ENCODE peak calls at places on chromosome 18, in four cellular contexts. One of them, this sample, is unnamed.

GRCh38 chr18:12031836-12032235 is 50.5 kb downstream of the IMPA2 start:
- DNase-seq in AG04450: peak; percentile 37
- DNase-seq in RWPE1: no peak
- DNase-seq in aorta: no peak
- DNase-seq in this sample: no peak

GRCh38 chr18:76765649-76766048 is 56.7 kb upstream of the ZNF236 start:
- DNase-seq in AG04450: no peak
- DNase-seq in RWPE1: peak; percentile 39
- DNase-seq in aorta: no peak
- DNase-seq in this sample: no peak

GRCh38 chr18:1487457-1487856 is 582.8 kb downstream of the ADCYAP1 start:
- DNase-seq in AG04450: no peak
- DNase-seq in RWPE1: no peak
- DNase-seq in aorta: no peak
- DNase-seq in this sample: no peak

GRCh38 chr18:30889582-30890301 is 152.8 kb downstream of the DSC3 start:
- DNase-seq in AG04450: no peak
- DNase-seq in RWPE1: no peak
- DNase-seq in aorta: no peak
- DNase-seq in this sample: peak; percentile 0

GRCh38 chr18:48486762-48487161 is 52.1 kb upstream of the CTIF start:
- DNase-seq in AG04450: peak; percentile 33
- DNase-seq in RWPE1: no peak
- DNase-seq in aorta: no peak
- DNase-seq in this sample: no peak

GRCh38 chr18:9969247-9969646 is 55.4 kb downstream of the VAPA start:
- DNase-seq in AG04450: no peak
- DNase-seq in RWPE1: no peak
- DNase-seq in aorta: no peak
- DNase-seq in this sample: no peak

GRCh38 chr18:22469061-22469689 is 51.5 kb upstream of the CTAGE1 start:
- DNase-seq in AG04450: no peak
- DNase-seq in RWPE1: no peak
- DNase-seq in aorta: no peak
- DNase-seq in this sample: no peak

GRCh38 chr18:30800800-30801199 is 241.7 kb downstream of the DSC3 start:
- DNase-seq in AG04450: no peak
- DNase-seq in RWPE1: no peak
- DNase-seq in aorta: no peak
- DNase-seq in this sample: no peak

GRCh38 chr18:48170651-48171050 is 238.5 kb downstream of the ZBTB7C start:
- DNase-seq in AG04450: no peak
- DNase-seq in RWPE1: no peak
- DNase-seq in aorta: no peak
- DNase-seq in this sample: no peak

GRCh38 chr18:27748336-27748735 is 428.6 kb downstream of the CDH2 start:
- DNase-seq in AG04450: no peak
- DNase-seq in RWPE1: no peak
- DNase-seq in aorta: no peak
- DNase-seq in this sample: no peak

GRCh38 chr18:23837591-23837990 is 148.3 kb downstream of the LAMA3 start:
- DNase-seq in AG04450: no peak
- DNase-seq in RWPE1: peak; percentile 59
- DNase-seq in aorta: peak; percentile 52
- DNase-seq in this sample: no peak

GRCh38 chr18:63236990-63237389 is 82.6 kb downstream of the BCL2 start:
- DNase-seq in AG04450: no peak
- DNase-seq in RWPE1: no peak
- DNase-seq in aorta: peak; percentile 77
- DNase-seq in this sample: no peak

GRCh38 chr18:75297731-75298130 is 87.1 kb downstream of the TSHZ1 start:
- DNase-seq in AG04450: no peak
- DNase-seq in RWPE1: no peak
- DNase-seq in aorta: no peak
- DNase-seq in this sample: peak; percentile 37

GRCh38 chr18:24725644-24726043 is 265.2 kb downstream of the HRH4 start:
- DNase-seq in AG04450: no peak
- DNase-seq in RWPE1: no peak
- DNase-seq in aorta: no peak
- DNase-seq in this sample: no peak

GRCh38 chr18:43238429-43238828 is 38.9 kb downstream of the SYT4 start:
- DNase-seq in AG04450: no peak
- DNase-seq in RWPE1: no peak
- DNase-seq in aorta: no peak
- DNase-seq in this sample: no peak

GRCh38 chr18:34787931-34788532 is 77.9 kb downstream of the DTNA start:
- DNase-seq in AG04450: no peak
- DNase-seq in RWPE1: peak; percentile 14
- DNase-seq in aorta: no peak
- DNase-seq in this sample: no peak

GRCh38 chr18:79898952-79899608 is 52.4 kb downstream of the SLC66A2 start:
- DNase-seq in AG04450: no peak
- DNase-seq in RWPE1: no peak
- DNase-seq in aorta: no peak
- DNase-seq in this sample: no peak

GRCh38 chr18:2641638-2642037 is 13.9 kb upstream of the SMCHD1 start:
- DNase-seq in AG04450: no peak
- DNase-seq in RWPE1: peak; percentile 16
- DNase-seq in aorta: no peak
- DNase-seq in this sample: no peak

GRCh38 chr18:70334264-70334663 is 45.4 kb downstream of the SOCS6 start:
- DNase-seq in AG04450: no peak
- DNase-seq in RWPE1: no peak
- DNase-seq in aorta: no peak
- DNase-seq in this sample: no peak

GRCh38 chr18:5543036-5543671 is 643 bp downstream of the EPB41L3 start:
- DNase-seq in AG04450: no peak
- DNase-seq in RWPE1: no peak
- DNase-seq in aorta: peak; percentile 50
- DNase-seq in this sample: no peak

GRCh38 chr18:27033722-27034121 is 151.4 kb downstream of the CHST9 start:
- DNase-seq in AG04450: no peak
- DNase-seq in RWPE1: no peak
- DNase-seq in aorta: no peak
- DNase-seq in this sample: no peak

GRCh38 chr18:35818353-35818667 is 154.2 kb upstream of the RMP24 start:
- DNase-seq in AG04450: no peak
- DNase-seq in RWPE1: no peak
- DNase-seq in aorta: no peak
- DNase-seq in this sample: no peak

GRCh38 chr18:7901657-7902056 is 334.5 kb downstream of the PTPRM start:
- DNase-seq in AG04450: no peak
- DNase-seq in RWPE1: no peak
- DNase-seq in aorta: no peak
- DNase-seq in this sample: no peak
- H3K27ac ChIP-seq in AG04450: no peak overlapping the region
- H3K27ac ChIP-seq in RWPE1: no peak overlapping the region
- H3K27ac ChIP-seq in aorta: no peak overlapping the region
- H3K27ac ChIP-seq in this sample: no peak overlapping the region

GRCh38 chr18:58129019-58129374 is 85.0 kb downstream of the NEDD4L start:
- DNase-seq in AG04450: no peak
- DNase-seq in RWPE1: no peak
- DNase-seq in aorta: no peak
- DNase-seq in this sample: no peak
- H3K27ac ChIP-seq in AG04450: no peak overlapping the region
- H3K27ac ChIP-seq in RWPE1: no peak overlapping the region
- H3K27ac ChIP-seq in aorta: no peak overlapping the region
- H3K27ac ChIP-seq in this sample: no peak overlapping the region

GRCh38 chr18:49612515-49613033 is 50.7 kb downstream of the LIPG start:
- DNase-seq in AG04450: no peak
- DNase-seq in RWPE1: no peak
- DNase-seq in aorta: no peak
- DNase-seq in this sample: no peak
- H3K27ac ChIP-seq in AG04450: no peak overlapping the region
- H3K27ac ChIP-seq in RWPE1: no peak overlapping the region
- H3K27ac ChIP-seq in aorta: no peak overlapping the region
- H3K27ac ChIP-seq in this sample: no peak overlapping the region

DNA sequence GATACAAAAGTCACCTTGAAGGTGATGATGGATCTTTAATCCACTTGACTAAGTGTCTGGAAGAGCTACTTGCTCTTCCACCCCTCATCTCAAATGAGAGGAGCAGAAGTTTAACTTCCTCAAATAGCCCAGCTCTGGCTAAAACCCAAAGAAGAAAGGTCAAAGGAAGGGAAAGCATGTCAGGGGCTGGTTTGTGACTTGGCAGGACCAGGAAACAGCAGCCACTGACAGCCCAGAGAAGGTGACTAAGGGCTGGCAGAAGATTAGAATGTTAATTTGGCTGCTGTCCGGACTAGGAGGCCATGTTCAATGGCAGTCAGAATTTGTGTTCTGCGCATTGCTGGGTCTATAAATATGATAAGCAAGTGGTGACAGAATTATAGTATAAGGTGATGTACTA is 386.2 kb downstream of the SETBP1 start:
- DNase-seq in AG04450: no peak
- DNase-seq in RWPE1: no peak
- DNase-seq in aorta: peak; percentile 48
- DNase-seq in this sample: no peak
- H3K27ac ChIP-seq in AG04450: no peak overlapping the region
- H3K27ac ChIP-seq in RWPE1: no peak overlapping the region
- H3K27ac ChIP-seq in aorta: no peak overlapping the region
- H3K27ac ChIP-seq in this sample: no peak overlapping the region

DNA sequence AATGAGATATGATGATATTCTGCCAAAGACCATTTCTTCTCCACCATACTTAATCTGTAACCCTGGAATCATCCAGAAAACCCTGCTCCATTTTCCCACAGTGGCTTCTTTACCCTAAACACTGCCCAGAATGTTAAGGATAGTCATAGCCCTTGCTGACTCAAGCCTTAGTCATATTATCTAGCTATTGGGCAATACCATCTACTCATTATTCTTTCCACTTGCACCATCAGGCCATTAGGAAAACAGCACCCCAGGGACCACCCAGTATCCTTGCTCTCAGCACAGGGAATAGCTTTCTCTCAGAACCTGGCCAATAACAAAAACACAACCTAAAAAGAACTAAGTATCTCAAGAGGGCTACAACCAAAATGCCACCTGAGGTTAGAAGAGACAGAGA is 445.7 kb upstream of the SLC14A2 start:
- DNase-seq in AG04450: peak; percentile 42
- DNase-seq in RWPE1: peak; percentile 38
- DNase-seq in aorta: peak; percentile 48
- DNase-seq in this sample: no peak
- H3K27ac ChIP-seq in AG04450: peak overlapping the region; percentile 77
- H3K27ac ChIP-seq in RWPE1: no peak overlapping the region
- H3K27ac ChIP-seq in aorta: no peak overlapping the region
- H3K27ac ChIP-seq in this sample: no peak overlapping the region

This sample was measured in caudate nucleus.